ENCODE peak calls at places on chromosomes 7 and 10, in eight cellular contexts. One of them, this sample, is unnamed.

GRCh38 chr7:29464693-29465092 is 98.9 kb upstream of the PRR15 start:
- DNase-seq in GM10248: no peak
- DNase-seq in RWPE1: no peak
- DNase-seq in Caco-2: no peak
- DNase-seq in upper lobe of right lung: no peak
- DNase-seq in OCI-LY7: no peak
- DNase-seq in GM23338: no peak
- DNase-seq in fibroblast of pulmonary artery: no peak
- DNase-seq in this sample: no peak

GRCh38 chr10:5485290-5485689 is 14.1 kb downstream of the CALML5 start:
- DNase-seq in GM10248: no peak
- DNase-seq in RWPE1: no peak
- DNase-seq in Caco-2: no peak
- DNase-seq in upper lobe of right lung: no peak
- DNase-seq in OCI-LY7: no peak
- DNase-seq in GM23338: no peak
- DNase-seq in fibroblast of pulmonary artery: no peak
- DNase-seq in this sample: no peak

GRCh38 chr7:46279290-46279689 is 358.2 kb upstream of the IGFBP3 start:
- DNase-seq in GM10248: no peak
- DNase-seq in RWPE1: no peak
- DNase-seq in Caco-2: no peak
- DNase-seq in upper lobe of right lung: no peak
- DNase-seq in OCI-LY7: no peak
- DNase-seq in GM23338: no peak
- DNase-seq in fibroblast of pulmonary artery: no peak
- DNase-seq in this sample: no peak

GRCh38 chr10:102235991-102236390 is 5.3 kb downstream of the PITX3 start:
- DNase-seq in GM10248: no peak
- DNase-seq in RWPE1: no peak
- DNase-seq in Caco-2: no peak
- DNase-seq in upper lobe of right lung: no peak
- DNase-seq in OCI-LY7: no peak
- DNase-seq in GM23338: no peak
- DNase-seq in fibroblast of pulmonary artery: no peak
- DNase-seq in this sample: no peak

GRCh38 chr10:11446133-11446532 is 165.3 kb downstream of the USP6NL start:
- DNase-seq in GM10248: no peak
- DNase-seq in RWPE1: no peak
- DNase-seq in Caco-2: no peak
- DNase-seq in upper lobe of right lung: no peak
- DNase-seq in OCI-LY7: no peak
- DNase-seq in GM23338: no peak
- DNase-seq in fibroblast of pulmonary artery: no peak
- DNase-seq in this sample: no peak

GRCh38 chr7:30091431-30092386 is 43.1 kb upstream of the MTURN start:
- DNase-seq in GM10248: no peak
- DNase-seq in RWPE1: peak; percentile 88
- DNase-seq in Caco-2: no peak
- DNase-seq in upper lobe of right lung: no peak
- DNase-seq in OCI-LY7: no peak
- DNase-seq in GM23338: no peak
- DNase-seq in fibroblast of pulmonary artery: peak; percentile 84
- DNase-seq in this sample: peak; percentile 77

GRCh38 chr10:65470986-65471385 is 1454.8 kb upstream of the LRRTM3 start:
- DNase-seq in GM10248: no peak
- DNase-seq in RWPE1: no peak
- DNase-seq in Caco-2: no peak
- DNase-seq in upper lobe of right lung: no peak
- DNase-seq in OCI-LY7: no peak
- DNase-seq in GM23338: peak; percentile 19
- DNase-seq in fibroblast of pulmonary artery: no peak
- DNase-seq in this sample: no peak

GRCh38 chr7:130492519-130493274 is 812 bp downstream of the MEST start:
- DNase-seq in GM10248: no peak
- DNase-seq in RWPE1: no peak
- DNase-seq in Caco-2: no peak
- DNase-seq in upper lobe of right lung: no peak
- DNase-seq in OCI-LY7: no peak
- DNase-seq in GM23338: peak; percentile 23
- DNase-seq in fibroblast of pulmonary artery: no peak
- DNase-seq in this sample: no peak

GRCh38 chr7:97016392-97017196 is 8.0 kb downstream of the DLX5 start:
- DNase-seq in GM10248: no peak
- DNase-seq in RWPE1: no peak
- DNase-seq in Caco-2: peak; percentile 60
- DNase-seq in upper lobe of right lung: no peak
- DNase-seq in OCI-LY7: no peak
- DNase-seq in GM23338: peak; percentile 92
- DNase-seq in fibroblast of pulmonary artery: no peak
- DNase-seq in this sample: no peak

GRCh38 chr7:30920021-30920583 is 8.4 kb downstream of the AQP1 start:
- DNase-seq in GM10248: no peak
- DNase-seq in RWPE1: no peak
- DNase-seq in Caco-2: peak; percentile 21
- DNase-seq in upper lobe of right lung: peak; percentile 59
- DNase-seq in OCI-LY7: no peak
- DNase-seq in GM23338: no peak
- DNase-seq in fibroblast of pulmonary artery: no peak
- DNase-seq in this sample: peak; percentile 32

GRCh38 chr7:112411186-112411795 is 39.0 kb upstream of the IFRD1 start:
- DNase-seq in GM10248: no peak
- DNase-seq in RWPE1: peak; percentile 56
- DNase-seq in Caco-2: no peak
- DNase-seq in upper lobe of right lung: no peak
- DNase-seq in OCI-LY7: no peak
- DNase-seq in GM23338: no peak
- DNase-seq in fibroblast of pulmonary artery: peak; percentile 74
- DNase-seq in this sample: peak; percentile 20

GRCh38 chr7:105020926-105021325 is 6.9 kb downstream of the KMT2E start:
- DNase-seq in GM10248: no peak
- DNase-seq in RWPE1: no peak
- DNase-seq in Caco-2: no peak
- DNase-seq in upper lobe of right lung: no peak
- DNase-seq in OCI-LY7: no peak
- DNase-seq in GM23338: no peak
- DNase-seq in fibroblast of pulmonary artery: no peak
- DNase-seq in this sample: no peak

GRCh38 chr7:131861620-131862346 is 305.4 kb upstream of the PODXL start:
- DNase-seq in GM10248: no peak
- DNase-seq in RWPE1: no peak
- DNase-seq in Caco-2: no peak
- DNase-seq in upper lobe of right lung: no peak
- DNase-seq in OCI-LY7: no peak
- DNase-seq in GM23338: no peak
- DNase-seq in fibroblast of pulmonary artery: peak; percentile 62
- DNase-seq in this sample: peak; percentile 16

GRCh38 chr10:113399051-113399450 is 153.8 kb upstream of the HABP2 start:
- DNase-seq in GM10248: no peak
- DNase-seq in RWPE1: no peak
- DNase-seq in Caco-2: no peak
- DNase-seq in upper lobe of right lung: no peak
- DNase-seq in OCI-LY7: no peak
- DNase-seq in GM23338: no peak
- DNase-seq in fibroblast of pulmonary artery: no peak
- DNase-seq in this sample: no peak

GRCh38 chr10:126798649-126799048 is 106.6 kb upstream of the DOCK1 start:
- DNase-seq in GM10248: no peak
- DNase-seq in RWPE1: no peak
- DNase-seq in Caco-2: no peak
- DNase-seq in upper lobe of right lung: no peak
- DNase-seq in OCI-LY7: no peak
- DNase-seq in GM23338: no peak
- DNase-seq in fibroblast of pulmonary artery: no peak
- DNase-seq in this sample: no peak

GRCh38 chr7:132577206-132578049 is 1.2 kb upstream of the PLXNA4 start:
- DNase-seq in GM10248: no peak
- DNase-seq in RWPE1: peak; percentile 5
- DNase-seq in Caco-2: no peak
- DNase-seq in upper lobe of right lung: peak; percentile 76
- DNase-seq in OCI-LY7: no peak
- DNase-seq in GM23338: peak; percentile 84
- DNase-seq in fibroblast of pulmonary artery: peak; percentile 80
- DNase-seq in this sample: no peak

GRCh38 chr10:124092270-124093075 is 925 bp downstream of the CHST15 start:
- DNase-seq in GM10248: peak; percentile 74
- DNase-seq in RWPE1: peak; percentile 70
- DNase-seq in Caco-2: peak; percentile 52
- DNase-seq in upper lobe of right lung: peak; percentile 87
- DNase-seq in OCI-LY7: peak; percentile 81
- DNase-seq in GM23338: peak; percentile 82
- DNase-seq in fibroblast of pulmonary artery: no peak
- DNase-seq in this sample: peak; percentile 5

GRCh38 chr7:96284838-96285237 is 37.1 kb downstream of the SLC25A13 start:
- DNase-seq in GM10248: peak; percentile 18
- DNase-seq in RWPE1: no peak
- DNase-seq in Caco-2: no peak
- DNase-seq in upper lobe of right lung: no peak
- DNase-seq in OCI-LY7: no peak
- DNase-seq in GM23338: no peak
- DNase-seq in fibroblast of pulmonary artery: no peak
- DNase-seq in this sample: no peak

GRCh38 chr7:14449291-14449690 is 453.3 kb downstream of the DGKB start:
- DNase-seq in GM10248: no peak
- DNase-seq in RWPE1: no peak
- DNase-seq in Caco-2: no peak
- DNase-seq in upper lobe of right lung: no peak
- DNase-seq in OCI-LY7: no peak
- DNase-seq in GM23338: no peak
- DNase-seq in fibroblast of pulmonary artery: no peak
- DNase-seq in this sample: no peak

DNA sequence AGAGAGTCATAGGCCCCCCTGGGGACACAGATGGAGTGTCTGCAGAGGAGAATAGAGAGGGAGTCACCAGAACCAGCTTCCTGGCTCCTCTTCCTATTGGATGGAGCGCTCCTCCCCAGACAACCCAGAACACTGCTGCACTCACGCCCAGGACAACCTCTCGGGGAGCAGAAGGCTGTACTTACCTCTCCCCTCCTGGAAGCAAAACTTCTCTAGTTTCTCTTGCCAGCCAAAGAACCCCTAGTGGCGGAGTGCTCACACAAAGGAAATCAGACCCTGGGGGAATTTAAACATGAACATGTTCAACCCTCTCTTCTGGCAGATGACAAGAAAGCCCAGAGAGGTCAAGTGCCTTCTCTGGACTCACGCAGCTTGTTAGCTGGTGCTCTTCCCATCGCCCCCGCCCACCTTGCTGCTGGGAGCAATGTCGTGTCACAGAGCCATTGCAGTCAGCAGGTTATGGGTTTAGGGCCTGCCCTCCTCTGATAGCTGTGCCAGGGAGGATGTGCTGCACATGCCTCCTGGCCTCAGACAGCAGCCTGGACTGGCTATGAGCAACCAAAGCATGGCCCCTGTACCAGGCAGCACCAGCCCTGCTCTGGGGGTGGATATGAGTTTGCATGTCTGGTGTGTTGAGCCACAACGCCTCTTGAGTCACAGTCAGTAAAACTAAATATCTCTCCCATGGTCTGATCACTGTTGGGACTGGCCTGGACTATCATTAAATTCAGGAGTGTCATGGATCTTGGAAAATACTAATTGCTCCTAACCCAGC is 84.4 kb downstream of the SLIT1 start:
- DNase-seq in GM10248: no peak
- DNase-seq in RWPE1: no peak
- DNase-seq in Caco-2: no peak
- DNase-seq in upper lobe of right lung: no peak
- DNase-seq in OCI-LY7: peak; percentile 14
- DNase-seq in GM23338: peak; percentile 57
- DNase-seq in fibroblast of pulmonary artery: no peak
- DNase-seq in this sample: no peak
- TF ChIP-seq CTCF in GM10248: no peak
- TF ChIP-seq CTCF in RWPE1: no peak
- TF ChIP-seq CTCF in Caco-2: peak; percentile 23
- TF ChIP-seq CTCF in upper lobe of right lung: no peak
- TF ChIP-seq CTCF in OCI-LY7: peak; percentile 42
- TF ChIP-seq CTCF in GM23338: peak; percentile 26
- TF ChIP-seq CTCF in fibroblast of pulmonary artery: no peak
- TF ChIP-seq CTCF in this sample: peak; percentile 14

DNA sequence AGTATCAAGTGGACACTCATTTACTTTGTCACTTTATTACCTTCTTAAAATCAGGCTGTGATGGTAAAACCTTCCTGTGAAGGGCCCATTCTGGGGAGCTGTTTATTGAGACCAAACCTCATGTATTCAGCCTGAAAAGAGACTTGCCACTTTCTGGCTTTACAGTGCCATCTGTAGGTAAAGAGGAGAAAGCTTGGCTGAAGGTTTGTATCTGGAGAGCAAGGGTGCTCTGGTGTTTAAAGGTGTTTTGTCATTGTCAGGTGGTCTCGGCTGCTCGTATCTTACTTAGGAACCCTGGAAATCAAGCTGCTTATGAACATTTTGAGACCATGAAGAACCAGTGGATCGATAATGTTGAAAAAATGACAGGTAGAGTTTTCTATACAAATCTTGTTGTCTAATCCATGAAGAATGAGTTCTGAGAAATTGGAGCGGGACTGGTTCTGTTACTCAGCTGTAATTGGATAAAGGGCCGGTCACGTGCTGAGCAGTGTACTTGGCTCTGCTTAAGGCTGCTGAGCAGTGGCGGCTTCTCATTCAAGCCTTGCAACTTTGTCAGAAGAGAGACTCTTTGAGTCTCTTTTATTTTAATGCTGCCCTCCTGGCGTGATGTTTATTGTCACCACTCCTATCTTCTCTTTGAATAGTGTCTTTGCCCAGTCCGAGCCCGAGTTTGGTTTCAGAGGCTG is 46.9 kb downstream of the AP3M1 start:
- DNase-seq in GM10248: peak; percentile 63
- DNase-seq in RWPE1: no peak
- DNase-seq in Caco-2: no peak
- DNase-seq in upper lobe of right lung: no peak
- DNase-seq in OCI-LY7: peak; percentile 58
- DNase-seq in GM23338: peak; percentile 57
- DNase-seq in fibroblast of pulmonary artery: peak; percentile 54
- DNase-seq in this sample: peak; percentile 30
- TF ChIP-seq CTCF in GM10248: peak; percentile 59
- TF ChIP-seq CTCF in RWPE1: peak; percentile 21
- TF ChIP-seq CTCF in Caco-2: peak; percentile 55
- TF ChIP-seq CTCF in upper lobe of right lung: peak; percentile 15
- TF ChIP-seq CTCF in OCI-LY7: peak; percentile 86
- TF ChIP-seq CTCF in GM23338: peak; percentile 50
- TF ChIP-seq CTCF in fibroblast of pulmonary artery: peak; percentile 62
- TF ChIP-seq CTCF in this sample: peak; percentile 60

GRCh38 chr10:103847909-103848468 is 7.4 kb downstream of the SH3PXD2A start:
- DNase-seq in GM10248: no peak
- DNase-seq in RWPE1: no peak
- DNase-seq in Caco-2: peak; percentile 31
- DNase-seq in upper lobe of right lung: no peak
- DNase-seq in OCI-LY7: peak; percentile 59
- DNase-seq in GM23338: peak; percentile 86
- DNase-seq in fibroblast of pulmonary artery: no peak
- DNase-seq in this sample: no peak
- TF ChIP-seq CTCF in GM10248: no peak
- TF ChIP-seq CTCF in RWPE1: no peak
- TF ChIP-seq CTCF in Caco-2: peak; percentile 43
- TF ChIP-seq CTCF in upper lobe of right lung: no peak
- TF ChIP-seq CTCF in OCI-LY7: peak; percentile 60
- TF ChIP-seq CTCF in GM23338: peak; percentile 43
- TF ChIP-seq CTCF in fibroblast of pulmonary artery: peak; percentile 27
- TF ChIP-seq CTCF in this sample: peak; percentile 68

GRCh38 chr7:103989785-103990775 is 622 bp upstream of the RELN start:
- DNase-seq in GM10248: peak; percentile 16
- DNase-seq in RWPE1: no peak
- DNase-seq in Caco-2: no peak
- DNase-seq in upper lobe of right lung: no peak
- DNase-seq in OCI-LY7: no peak
- DNase-seq in GM23338: peak; percentile 68
- DNase-seq in fibroblast of pulmonary artery: peak; percentile 32
- DNase-seq in this sample: no peak
- TF ChIP-seq CTCF in GM10248: no peak
- TF ChIP-seq CTCF in RWPE1: no peak
- TF ChIP-seq CTCF in Caco-2: peak; percentile 19
- TF ChIP-seq CTCF in upper lobe of right lung: peak; percentile 6
- TF ChIP-seq CTCF in OCI-LY7: no peak
- TF ChIP-seq CTCF in GM23338: peak; percentile 15
- TF ChIP-seq CTCF in fibroblast of pulmonary artery: no peak
- TF ChIP-seq CTCF in this sample: no peak